ENCODE peak calls at places on chromosomes 16 and 17, in eight cellular contexts. C is Panc1, Y is HCT116, B is GM23338, M is HepG2, J is K562, T is GM12878, D is upper lobe of left lung. R is an unnamed sample.

GRCh38 chr17:57600092-57600491 is 145.0 kb downstream of the CCDC182 start:
- ATAC-seq in C (no peak), Y (no peak), B (no peak), M (no peak), J (no peak), T (no peak), D (no peak), R (no peak)

GRCh38 chr17:7932949-7933348 is 943 bp downstream of the CNTROB start:
- ATAC-seq in C (no peak), Y (peak), B (peak), M (peak), J (peak), T (peak), D (peak), R (no peak)

GRCh38 chr16:65071371-65072311 is 50.2 kb downstream of the CDH11 start:
- ATAC-seq in C (no peak), Y (no peak), B (no peak), M (peak), J (no peak), T (no peak), D (peak), R (peak)

GRCh38 chr16:1953734-1954133 is 755 bp downstream of the RPL3L start:
- ATAC-seq in C (no peak), Y (no peak), B (no peak), M (no peak), J (no peak), T (no peak), D (no peak), R (no peak)

GRCh38 chr17:55735784-55736405 is 13.2 kb upstream of the TMEM100 start:
- ATAC-seq in C (no peak), Y (peak), B (peak), M (peak), J (no peak), T (peak), D (no peak), R (no peak)

GRCh38 chr17:29154516-29155234 is 25.5 kb downstream of the MYO18A start:
- ATAC-seq in C (peak), Y (peak), B (no peak), M (no peak), J (no peak), T (no peak), D (peak), R (no peak)

GRCh38 chr16:4306439-4307214 is 9.2 kb upstream of the GLIS2 start:
- ATAC-seq in C (no peak), Y (no peak), B (peak), M (no peak), J (no peak), T (peak), D (no peak), R (no peak)

GRCh38 chr16:72202014-72202413 is 30.1 kb upstream of the PMFBP1 start:
- ATAC-seq in C (no peak), Y (no peak), B (no peak), M (no peak), J (no peak), T (no peak), D (no peak), R (no peak)

GRCh38 chr17:19344311-19345066 is 18.0 kb downstream of the B9D1 start:
- ATAC-seq in C (no peak), Y (no peak), B (no peak), M (no peak), J (no peak), T (no peak), D (no peak), R (no peak)

GRCh38 chr17:864315-864714 is 82.2 kb downstream of the MRM3 start:
- ATAC-seq in C (no peak), Y (no peak), B (no peak), M (no peak), J (no peak), T (no peak), D (no peak), R (no peak)

GRCh38 chr17:29572691-29573557 is 4.4 kb downstream of the TP53I13 start:
- ATAC-seq in C (no peak), Y (peak), B (peak), M (no peak), J (peak), T (peak), D (peak), R (peak)

GRCh38 chr16:4293822-4294457 is 21.1 kb upstream of the TFAP4 start:
- ATAC-seq in C (peak), Y (peak), B (peak), M (peak), J (peak), T (no peak), D (peak), R (peak)

GRCh38 chr17:7060165-7060890 is 16.4 kb upstream of the SLC16A11 start:
- ATAC-seq in C (peak), Y (peak), B (no peak), M (no peak), J (no peak), T (peak), D (no peak), R (no peak)

GRCh38 chr17:22217135-22217534 is 524.8 kb downstream of the KCNJ18 start:
- ATAC-seq in C (no peak), Y (no peak), B (peak), M (no peak), J (no peak), T (no peak), D (no peak), R (no peak)

GRCh38 chr16:62831235-62831634 is 795.0 kb upstream of the CDH8 start:
- ATAC-seq in C (no peak), Y (no peak), B (no peak), M (no peak), J (no peak), T (no peak), D (no peak), R (no peak)

GRCh38 chr17:47240375-47240764 is 13.3 kb upstream of the ITGB3 start:
- ATAC-seq in C (peak), Y (peak), B (no peak), M (no peak), J (peak), T (peak), D (no peak), R (no peak)

GRCh38 chr16:53449816-53450517 is 15.7 kb downstream of the RBL2 start:
- ATAC-seq in C (no peak), Y (no peak), B (no peak), M (no peak), J (no peak), T (peak), D (no peak), R (no peak)

GRCh38 chr17:81223758-81224122 is 975 bp upstream of the CEP131 start:
- ATAC-seq in C (no peak), Y (no peak), B (peak), M (no peak), J (no peak), T (no peak), D (no peak), R (no peak)

GRCh38 chr17:43556292-43556691 is 10.2 kb upstream of the ETV4 start:
- ATAC-seq in C (peak), Y (peak), B (no peak), M (no peak), J (peak), T (peak), D (peak), R (no peak)

GRCh38 chr17:28372203-28372944 is 880 bp downstream of the SARM1 start:
- ATAC-seq in C (peak), Y (no peak), B (peak), M (no peak), J (no peak), T (peak), D (peak), R (peak)

GRCh38 chr17:18267927-18268711 is 7.7 kb downstream of the MIEF2 start:
- ATAC-seq in C (peak), Y (peak), B (peak), M (peak), J (peak), T (no peak), D (peak), R (peak)

GRCh38 chr17:31493656-31494155 is 102.2 kb downstream of the RAB11FIP4 start:
- ATAC-seq in C (no peak), Y (no peak), B (no peak), M (no peak), J (no peak), T (peak), D (no peak), R (no peak)

DNA sequence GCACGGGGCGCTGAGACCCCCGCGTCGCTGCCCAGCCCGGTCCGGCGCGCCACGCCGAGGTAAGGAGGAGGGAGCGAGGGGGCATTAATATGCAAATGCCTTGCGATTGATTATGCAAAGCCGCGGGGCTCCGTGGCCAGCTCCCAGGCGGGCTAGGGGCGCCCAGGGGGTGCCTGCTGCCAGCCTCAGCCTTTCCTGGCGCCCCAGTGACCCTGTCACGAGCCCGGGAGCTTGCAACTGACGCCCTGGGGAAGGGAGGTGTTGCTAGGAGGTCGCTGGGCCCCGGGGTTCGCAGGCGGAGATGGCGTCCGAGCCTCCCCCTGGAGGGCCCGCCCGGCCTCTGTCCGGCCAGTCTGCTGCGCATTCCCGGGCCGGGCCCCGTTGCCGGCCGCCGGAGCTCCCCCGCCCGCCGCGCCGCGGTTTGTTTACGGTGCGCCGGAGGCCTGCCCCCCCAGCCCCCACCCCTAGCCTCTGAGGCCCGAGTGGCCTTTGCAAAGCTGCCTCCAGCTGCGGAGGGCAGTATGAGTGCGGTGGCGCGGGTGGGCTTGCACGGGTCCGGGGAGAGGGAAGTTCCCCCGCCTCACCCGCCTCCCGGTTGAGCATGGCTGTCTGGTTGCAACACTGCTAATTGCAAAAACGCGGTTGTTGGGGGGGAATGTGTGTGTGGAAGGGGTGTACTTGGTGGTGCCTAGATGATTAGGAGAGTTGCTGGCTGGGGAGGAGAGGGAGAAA is 435 bp downstream of the THRA start:
- ATAC-seq in C (peak), Y (peak), B (peak), M (peak), J (peak), T (peak), D (peak), R (peak)
- TF ChIP-seq POLR2AphosphoS5 in C (no peak), Y (peak), B (peak), M (no peak), J (no peak), T (no peak), D (no peak), R (no peak)

GRCh38 chr17:77451271-77451893 is 310.6 kb downstream of the SEC14L1 start:
- ATAC-seq in C (peak), Y (peak), B (peak), M (peak), J (peak), T (peak), D (peak), R (peak)
- TF ChIP-seq POLR2AphosphoS5 in C (no peak), Y (no peak), B (peak), M (peak), J (no peak), T (peak), D (no peak), R (peak)

GRCh38 chr17:67983289-67983688 is 13.0 kb downstream of the C17orf58 start:
- ATAC-seq in C (no peak), Y (no peak), B (no peak), M (no peak), J (no peak), T (no peak), D (no peak), R (no peak)
- TF ChIP-seq POLR2AphosphoS5 in C (no peak), Y (no peak), B (no peak), M (no peak), J (no peak), T (no peak), D (no peak), R (no peak)

DNA sequence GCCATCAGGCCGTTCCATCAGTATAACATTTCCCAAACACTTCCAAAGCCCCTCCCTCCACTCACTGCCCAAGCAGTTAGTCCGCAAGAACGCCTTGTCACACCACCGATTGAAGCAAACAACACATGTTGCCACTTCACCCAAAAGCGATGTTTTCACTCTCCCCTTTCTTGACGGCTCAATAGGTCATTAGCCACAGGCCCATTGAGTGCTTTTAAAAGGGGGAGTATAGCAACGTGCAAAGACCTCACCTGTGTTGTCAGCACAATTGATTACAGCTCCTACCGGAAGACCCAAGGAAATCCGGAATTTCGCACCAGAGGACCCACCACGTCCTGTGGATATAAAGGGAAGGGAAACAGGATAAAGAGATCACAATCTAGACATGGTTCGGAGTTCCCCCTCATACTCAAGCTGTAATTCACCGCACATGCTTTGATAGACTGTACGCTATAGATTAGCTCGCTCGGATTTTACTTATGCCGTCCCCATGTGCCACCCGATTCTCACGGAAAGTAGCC is 690 bp downstream of the RPL23 start:
- ATAC-seq in C (peak), Y (no peak), B (no peak), M (peak), J (peak), T (peak), D (peak), R (no peak)
- TF ChIP-seq POLR2AphosphoS5 in C (no peak), Y (peak), B (no peak), M (peak), J (peak), T (no peak), D (no peak), R (no peak)

R was measured in gastroesophageal sphincter.